ENCODE peak calls at places on chromosomes 13 and 19, in six cellular contexts. C is brain microvascular endothelial cell; S is keratinocyte; Q is body of pancreas; H is heart left ventricle; O is CD4-positive, alpha-beta memory T cell. M is an unnamed sample.

GRCh38 chr13:48093588-48093987 is 1.3 kb downstream of the MED4 start:
- DNase-seq in C (no peak), S (no peak), Q (no peak), H (no peak), O (no peak), M (no peak)

GRCh38 chr13:113117335-113117872 is 5.2 kb upstream of the F10 start:
- DNase-seq in C (no peak), S (no peak), Q (no peak), H (no peak), O (no peak), M (no peak)

GRCh38 chr19:43773725-43774102 is 7.1 kb downstream of the KCNN4 start:
- DNase-seq in C (no peak), S (no peak), Q (no peak), H (no peak), O (no peak), M (no peak)

GRCh38 chr13:46656786-46657185 is 103.8 kb downstream of the LRCH1 start:
- DNase-seq in C (no peak), S (no peak), Q (no peak), H (no peak), O (no peak), M (no peak)

GRCh38 chr13:59483441-59484116 is 680.1 kb downstream of the DIAPH3 start:
- DNase-seq in C (no peak), S (no peak), Q (peak), H (peak), O (no peak), M (no peak)

GRCh38 chr19:6164906-6165531 is 29.6 kb downstream of the ACSBG2 start:
- DNase-seq in C (no peak), S (no peak), Q (no peak), H (no peak), O (no peak), M (no peak)

GRCh38 chr13:36979361-36980040 is 19.6 kb downstream of the ALG5 start:
- DNase-seq in C (no peak), S (no peak), Q (no peak), H (no peak), O (no peak), M (no peak)

GRCh38 chr19:17289489-17289888 is 7.8 kb downstream of the ANKLE1 start:
- DNase-seq in C (peak), S (no peak), Q (peak), H (peak), O (no peak), M (no peak)

GRCh38 chr13:47679391-47679790 is 321.7 kb downstream of the SUCLA2 start:
- DNase-seq in C (peak), S (no peak), Q (no peak), H (no peak), O (no peak), M (no peak)

GRCh38 chr13:89287381-89287780 is 1616.2 kb downstream of the SLITRK5 start:
- DNase-seq in C (no peak), S (no peak), Q (no peak), H (no peak), O (no peak), M (no peak)

GRCh38 chr13:33106656-33107402 is 90.6 kb downstream of the KL start:
- DNase-seq in C (no peak), S (no peak), Q (no peak), H (no peak), O (no peak), M (no peak)

GRCh38 chr19:45505151-45505995 is 1.9 kb upstream of the VASP start:
- DNase-seq in C (peak), S (no peak), Q (no peak), H (no peak), O (no peak), M (no peak)

GRCh38 chr19:43438291-43439162 is 23.8 kb downstream of the TEX101 start:
- DNase-seq in C (no peak), S (no peak), Q (peak), H (peak), O (no peak), M (no peak)

GRCh38 chr19:45577111-45577905 is 7.3 kb downstream of the OPA3 start:
- DNase-seq in C (peak), S (peak), Q (peak), H (peak), O (no peak), M (no peak)

GRCh38 chr13:43835701-43836100 is 43.8 kb downstream of the CCDC122 start:
- DNase-seq in C (peak), S (no peak), Q (no peak), H (no peak), O (no peak), M (no peak)

GRCh38 chr19:38649305-38650179 is 2.1 kb downstream of the ACTN4 start:
- DNase-seq in C (no peak), S (no peak), Q (peak), H (peak), O (no peak), M (no peak)

GRCh38 chr13:55298201-55298600 is 1842.5 kb upstream of the PRR20A start:
- DNase-seq in C (no peak), S (no peak), Q (no peak), H (no peak), O (no peak), M (no peak)

GRCh38 chr19:1904385-1905070 is 671 bp upstream of the ADAT3 start:
- DNase-seq in C (no peak), S (peak), Q (peak), H (no peak), O (no peak), M (no peak)

GRCh38 chr13:52359534-52359933 is 46.4 kb downstream of the THSD1 start:
- DNase-seq in C (no peak), S (no peak), Q (no peak), H (no peak), O (no peak), M (no peak)

GRCh38 chr19:39236527-39236926 is 8.3 kb downstream of the IFNL3 start:
- DNase-seq in C (no peak), S (no peak), Q (no peak), H (no peak), O (no peak), M (peak)

GRCh38 chr19:54415901-54416621 is 797 bp downstream of the TTYH1 start:
- DNase-seq in C (no peak), S (no peak), Q (no peak), H (no peak), O (no peak), M (no peak)

GRCh38 chr19:11191273-11191755 is 6.0 kb downstream of the KANK2 start:
- DNase-seq in C (peak), S (no peak), Q (peak), H (peak), O (no peak), M (no peak)

GRCh38 chr19:11194173-11194572 is 3.2 kb downstream of the KANK2 start:
- DNase-seq in C (no peak), S (no peak), Q (no peak), H (no peak), O (no peak), M (no peak)

GRCh38 chr19:11190501-11190900 is 6.8 kb downstream of the KANK2 start:
- DNase-seq in C (no peak), S (no peak), Q (no peak), H (no peak), O (no peak), M (no peak)

GRCh38 chr19:11192957-11193939 is 4.1 kb downstream of the KANK2 start:
- DNase-seq in C (no peak), S (no peak), Q (no peak), H (no peak), O (no peak), M (no peak)

DNA sequence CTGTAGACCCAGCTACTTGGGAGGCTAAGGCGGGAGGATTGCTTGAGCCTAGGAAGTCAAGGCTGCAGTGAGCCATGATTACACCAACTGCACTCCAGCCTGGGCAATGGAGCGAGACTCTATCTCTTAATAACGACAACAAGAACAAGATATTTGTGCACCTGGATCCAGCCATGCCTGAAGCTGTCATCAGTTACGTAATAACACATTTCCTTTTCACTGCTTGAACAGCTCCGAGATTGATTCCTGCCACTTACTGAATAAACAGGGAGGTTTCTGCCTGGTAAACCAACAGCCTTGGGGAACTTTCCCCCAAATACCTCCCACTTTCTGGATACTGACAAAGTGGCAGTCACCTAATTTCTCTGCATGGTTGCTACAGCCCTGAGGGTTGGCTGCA is 5.4 kb downstream of the KANK2 start:
- DNase-seq in C (no peak), S (no peak), Q (no peak), H (no peak), O (no peak), M (no peak)
- H3K27ac ChIP-seq in C (no peak), S (no peak), Q (no peak), H (peak), O (no peak), M (no peak)

GRCh38 chr13:27427663-27428062 is 3.2 kb downstream of the GTF3A start:
- DNase-seq in C (no peak), S (no peak), Q (peak), H (no peak), O (no peak), M (no peak)
- H3K27ac ChIP-seq in C (no peak), S (peak), Q (peak), H (no peak), O (peak), M (peak)

DNA sequence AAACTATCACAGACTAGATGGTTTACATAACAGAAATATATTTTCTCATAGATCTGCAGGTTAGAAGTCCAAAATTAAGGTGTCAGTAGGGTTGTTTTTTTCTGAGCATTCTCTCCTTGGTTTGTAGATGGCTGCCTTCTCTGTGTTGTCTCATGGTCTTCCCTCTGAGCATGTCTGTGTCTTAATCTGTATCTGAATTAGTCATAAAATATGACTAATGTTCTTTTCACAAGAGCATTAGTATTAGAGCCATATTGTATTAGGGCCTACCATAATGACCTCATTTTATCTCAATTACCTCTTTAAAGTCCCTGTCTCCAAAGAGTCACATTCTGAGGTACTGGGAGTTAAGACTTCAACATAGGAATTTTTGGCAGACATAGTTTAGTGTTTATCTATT is 77.2 kb upstream of the OBI1 start:
- DNase-seq in C (no peak), S (no peak), Q (no peak), H (no peak), O (no peak), M (no peak)
- H3K27ac ChIP-seq in C (no peak), S (no peak), Q (no peak), H (no peak), O (no peak), M (no peak)

DNA sequence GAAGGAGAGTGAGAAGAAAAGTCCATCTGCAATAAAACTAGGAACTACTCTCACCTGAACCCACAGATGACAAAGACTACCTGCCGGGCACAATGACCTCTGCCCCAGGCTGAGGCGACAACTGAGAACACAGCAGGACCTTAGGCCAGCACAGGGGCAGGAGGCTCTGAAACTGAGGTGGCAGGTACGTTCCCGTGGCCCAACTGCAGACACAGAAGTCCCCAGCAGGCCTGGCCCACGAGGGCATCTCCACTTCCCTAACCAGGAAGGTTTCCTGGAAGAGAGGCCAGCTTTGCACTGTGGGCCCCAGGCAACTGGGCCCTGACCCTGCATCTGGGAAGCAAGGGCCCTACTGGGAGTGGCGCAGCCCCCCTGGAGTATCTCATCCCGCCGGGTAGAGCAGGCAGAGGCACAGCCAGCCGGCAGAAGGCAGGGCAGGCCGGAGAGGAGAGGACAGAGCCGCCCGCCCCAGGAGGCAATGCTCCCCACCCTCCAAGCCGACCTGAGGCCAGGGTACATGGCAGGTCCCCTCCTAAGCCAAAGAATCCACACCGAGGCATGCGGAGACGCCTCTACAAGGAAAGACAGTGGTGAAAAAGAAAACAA is 32.7 kb downstream of the STK24 start:
- DNase-seq in C (no peak), S (no peak), Q (no peak), H (no peak), O (no peak), M (no peak)
- H3K27ac ChIP-seq in C (no peak), S (no peak), Q (no peak), H (peak), O (no peak), M (no peak)

M was measured in CD8-positive, alpha-beta memory T cell.